ENCODE peak calls at places on chromosomes 6 and 20, in five cellular contexts. One of them, this sample, is unnamed.

GRCh38 chr6:147874322-147874721 is 365.8 kb downstream of the SAMD5 start:
- DNase-seq in pancreas: no peak
- DNase-seq in fibroblast of pulmonary artery: no peak
- DNase-seq in cardiac muscle cell: no peak
- DNase-seq in AG10803: no peak
- DNase-seq in this sample: no peak

GRCh38 chr6:87070750-87071149 is 24.2 kb downstream of the CGA start:
- DNase-seq in pancreas: no peak
- DNase-seq in fibroblast of pulmonary artery: no peak
- DNase-seq in cardiac muscle cell: no peak
- DNase-seq in AG10803: no peak
- DNase-seq in this sample: no peak

GRCh38 chr6:8243462-8243861 is 141.1 kb upstream of the EEF1E1 start:
- DNase-seq in pancreas: no peak
- DNase-seq in fibroblast of pulmonary artery: peak; percentile 44
- DNase-seq in cardiac muscle cell: no peak
- DNase-seq in AG10803: peak; percentile 13
- DNase-seq in this sample: no peak

GRCh38 chr20:45796336-45797070 is 4.7 kb downstream of the DNTTIP1 start:
- DNase-seq in pancreas: no peak
- DNase-seq in fibroblast of pulmonary artery: no peak
- DNase-seq in cardiac muscle cell: no peak
- DNase-seq in AG10803: no peak
- DNase-seq in this sample: no peak

GRCh38 chr6:161890133-161890833 is 616.4 kb upstream of the AGPAT4 start:
- DNase-seq in pancreas: no peak
- DNase-seq in fibroblast of pulmonary artery: no peak
- DNase-seq in cardiac muscle cell: no peak
- DNase-seq in AG10803: no peak
- DNase-seq in this sample: no peak

GRCh38 chr6:37168809-37169457 is 1.0 kb upstream of the PIM1 start:
- DNase-seq in pancreas: no peak
- DNase-seq in fibroblast of pulmonary artery: no peak
- DNase-seq in cardiac muscle cell: peak; percentile 40
- DNase-seq in AG10803: no peak
- DNase-seq in this sample: peak; percentile 86

GRCh38 chr6:111668410-111668809 is 62.7 kb upstream of the TRAF3IP2 start:
- DNase-seq in pancreas: no peak
- DNase-seq in fibroblast of pulmonary artery: no peak
- DNase-seq in cardiac muscle cell: no peak
- DNase-seq in AG10803: no peak
- DNase-seq in this sample: no peak

GRCh38 chr6:88614306-88614877 is 349.0 kb downstream of the RNGTT start:
- DNase-seq in pancreas: no peak
- DNase-seq in fibroblast of pulmonary artery: no peak
- DNase-seq in cardiac muscle cell: no peak
- DNase-seq in AG10803: no peak
- DNase-seq in this sample: no peak

GRCh38 chr6:101150226-101150625 is 243.3 kb upstream of the GRIK2 start:
- DNase-seq in pancreas: no peak
- DNase-seq in fibroblast of pulmonary artery: no peak
- DNase-seq in cardiac muscle cell: no peak
- DNase-seq in AG10803: no peak
- DNase-seq in this sample: no peak

GRCh38 chr6:111845441-111845871 is 27.8 kb downstream of the FYN start:
- DNase-seq in pancreas: no peak
- DNase-seq in fibroblast of pulmonary artery: peak; percentile 27
- DNase-seq in cardiac muscle cell: no peak
- DNase-seq in AG10803: no peak
- DNase-seq in this sample: peak; percentile 19

GRCh38 chr20:17870063-17870740 is 98.4 kb downstream of the SNX5 start:
- DNase-seq in pancreas: no peak
- DNase-seq in fibroblast of pulmonary artery: peak; percentile 40
- DNase-seq in cardiac muscle cell: no peak
- DNase-seq in AG10803: peak; percentile 63
- DNase-seq in this sample: peak; percentile 64

GRCh38 chr20:57089701-57090144 is 176.7 kb downstream of the BMP7 start:
- DNase-seq in pancreas: peak; percentile 92
- DNase-seq in fibroblast of pulmonary artery: peak; percentile 32
- DNase-seq in cardiac muscle cell: peak; percentile 87
- DNase-seq in AG10803: peak; percentile 30
- DNase-seq in this sample: peak; percentile 57

GRCh38 chr6:80636689-80637088 is 530.2 kb downstream of the BCKDHB start:
- DNase-seq in pancreas: no peak
- DNase-seq in fibroblast of pulmonary artery: no peak
- DNase-seq in cardiac muscle cell: no peak
- DNase-seq in AG10803: no peak
- DNase-seq in this sample: no peak

GRCh38 chr6:85460951-85461805 is 11.3 kb downstream of the NT5E start:
- DNase-seq in pancreas: no peak
- DNase-seq in fibroblast of pulmonary artery: peak; percentile 90
- DNase-seq in cardiac muscle cell: no peak
- DNase-seq in AG10803: peak; percentile 74
- DNase-seq in this sample: no peak

GRCh38 chr6:105121981-105122380 is 57.8 kb downstream of the POPDC3 start:
- DNase-seq in pancreas: no peak
- DNase-seq in fibroblast of pulmonary artery: no peak
- DNase-seq in cardiac muscle cell: no peak
- DNase-seq in AG10803: no peak
- DNase-seq in this sample: peak; percentile 14

GRCh38 chr6:21856096-21856825 is 262.7 kb downstream of the SOX4 start:
- DNase-seq in pancreas: no peak
- DNase-seq in fibroblast of pulmonary artery: peak; percentile 64
- DNase-seq in cardiac muscle cell: no peak
- DNase-seq in AG10803: peak; percentile 77
- DNase-seq in this sample: peak; percentile 38

GRCh38 chr6:19837511-19838441 is 606 bp downstream of the ID4 start:
- DNase-seq in pancreas: peak; percentile 81
- DNase-seq in fibroblast of pulmonary artery: peak; percentile 44
- DNase-seq in cardiac muscle cell: peak; percentile 66
- DNase-seq in AG10803: peak; percentile 40
- DNase-seq in this sample: peak; percentile 27

GRCh38 chr20:12594410-12595130 is 414.2 kb upstream of the SPTLC3 start:
- DNase-seq in pancreas: no peak
- DNase-seq in fibroblast of pulmonary artery: no peak
- DNase-seq in cardiac muscle cell: peak; percentile 52
- DNase-seq in AG10803: no peak
- DNase-seq in this sample: no peak

GRCh38 chr6:40152701-40153100 is 218.4 kb upstream of the MOCS1 start:
- DNase-seq in pancreas: no peak
- DNase-seq in fibroblast of pulmonary artery: no peak
- DNase-seq in cardiac muscle cell: no peak
- DNase-seq in AG10803: no peak
- DNase-seq in this sample: no peak

GRCh38 chr6:43171284-43172126 is 436 bp downstream of the SRF start:
- DNase-seq in pancreas: no peak
- DNase-seq in fibroblast of pulmonary artery: no peak
- DNase-seq in cardiac muscle cell: peak; percentile 56
- DNase-seq in AG10803: no peak
- DNase-seq in this sample: peak; percentile 47

GRCh38 chr6:151413372-151414145 is 22.2 kb upstream of the ZBTB2 start:
- DNase-seq in pancreas: no peak
- DNase-seq in fibroblast of pulmonary artery: no peak
- DNase-seq in cardiac muscle cell: no peak
- DNase-seq in AG10803: no peak
- DNase-seq in this sample: no peak

GRCh38 chr20:58893355-58894151 is 41.0 kb downstream of the GNAS start:
- DNase-seq in pancreas: no peak
- DNase-seq in fibroblast of pulmonary artery: no peak
- DNase-seq in cardiac muscle cell: no peak
- DNase-seq in AG10803: no peak
- DNase-seq in this sample: no peak

GRCh38 chr20:24695529-24696225 is 226.2 kb downstream of the SYNDIG1 start:
- DNase-seq in pancreas: no peak
- DNase-seq in fibroblast of pulmonary artery: no peak
- DNase-seq in cardiac muscle cell: no peak
- DNase-seq in AG10803: no peak
- DNase-seq in this sample: no peak

GRCh38 chr20:51318058-51318960 is 224.2 kb downstream of the NFATC2 start:
- DNase-seq in pancreas: peak; percentile 78
- DNase-seq in fibroblast of pulmonary artery: no peak
- DNase-seq in cardiac muscle cell: peak; percentile 84
- DNase-seq in AG10803: no peak
- DNase-seq in this sample: no peak

GRCh38 chr20:31322504-31322903 is 14.1 kb upstream of the DEFB116 start:
- DNase-seq in pancreas: no peak
- DNase-seq in fibroblast of pulmonary artery: no peak
- DNase-seq in cardiac muscle cell: no peak
- DNase-seq in AG10803: no peak
- DNase-seq in this sample: no peak

GRCh38 chr6:39054577-39055142 is 6.1 kb downstream of the GLP1R start:
- DNase-seq in pancreas: peak; percentile 74
- DNase-seq in fibroblast of pulmonary artery: no peak
- DNase-seq in cardiac muscle cell: no peak
- DNase-seq in AG10803: no peak
- DNase-seq in this sample: no peak

GRCh38 chr6:100904316-100904715 is 23.2 kb upstream of the ASCC3 start:
- DNase-seq in pancreas: no peak
- DNase-seq in fibroblast of pulmonary artery: no peak
- DNase-seq in cardiac muscle cell: no peak
- DNase-seq in AG10803: no peak
- DNase-seq in this sample: no peak

GRCh38 chr6:31948753-31949413 is 3.0 kb downstream of the CFB start:
- DNase-seq in pancreas: no peak
- DNase-seq in fibroblast of pulmonary artery: no peak
- DNase-seq in cardiac muscle cell: no peak
- DNase-seq in AG10803: no peak
- DNase-seq in this sample: peak; percentile 62

GRCh38 chr6:27214126-27214601 is 33.3 kb upstream of the PRSS16 start:
- DNase-seq in pancreas: no peak
- DNase-seq in fibroblast of pulmonary artery: no peak
- DNase-seq in cardiac muscle cell: no peak
- DNase-seq in AG10803: no peak
- DNase-seq in this sample: peak; percentile 9

GRCh38 chr6:27209659-27210269 is 37.7 kb upstream of the PRSS16 start:
- DNase-seq in pancreas: no peak
- DNase-seq in fibroblast of pulmonary artery: no peak
- DNase-seq in cardiac muscle cell: no peak
- DNase-seq in AG10803: no peak
- DNase-seq in this sample: no peak

GRCh38 chr6:27209167-27209566 is 38.3 kb upstream of the PRSS16 start:
- DNase-seq in pancreas: no peak
- DNase-seq in fibroblast of pulmonary artery: no peak
- DNase-seq in cardiac muscle cell: no peak
- DNase-seq in AG10803: no peak
- DNase-seq in this sample: no peak

GRCh38 chr6:27216874-27217273 is 30.6 kb upstream of the PRSS16 start:
- DNase-seq in pancreas: no peak
- DNase-seq in fibroblast of pulmonary artery: no peak
- DNase-seq in cardiac muscle cell: no peak
- DNase-seq in AG10803: no peak
- DNase-seq in this sample: no peak

GRCh38 chr6:27213544-27214125 is 33.9 kb upstream of the PRSS16 start:
- DNase-seq in pancreas: no peak
- DNase-seq in fibroblast of pulmonary artery: peak; percentile 12
- DNase-seq in cardiac muscle cell: no peak
- DNase-seq in AG10803: no peak
- DNase-seq in this sample: peak; percentile 44
- H3K4me3 ChIP-seq in pancreas: no peak overlapping the region
- H3K4me3 ChIP-seq in fibroblast of pulmonary artery: no peak overlapping the region
- H3K4me3 ChIP-seq in cardiac muscle cell: peak overlapping the region; percentile 17
- H3K4me3 ChIP-seq in AG10803: no peak overlapping the region
- H3K4me3 ChIP-seq in this sample: peak overlapping the region; percentile 17

GRCh38 chr20:62407221-62407992 is at the start of gene CABLES2:
- DNase-seq in pancreas: peak; percentile 96
- DNase-seq in fibroblast of pulmonary artery: peak; percentile 94
- DNase-seq in cardiac muscle cell: peak; percentile 96
- DNase-seq in AG10803: peak; percentile 93
- DNase-seq in this sample: peak; percentile 98
- TF ChIP-seq CTCF in pancreas: no peak
- TF ChIP-seq CTCF in fibroblast of pulmonary artery: no peak
- TF ChIP-seq CTCF in cardiac muscle cell: no peak
- TF ChIP-seq CTCF in AG10803: no peak
- TF ChIP-seq CTCF in this sample: no peak

DNA sequence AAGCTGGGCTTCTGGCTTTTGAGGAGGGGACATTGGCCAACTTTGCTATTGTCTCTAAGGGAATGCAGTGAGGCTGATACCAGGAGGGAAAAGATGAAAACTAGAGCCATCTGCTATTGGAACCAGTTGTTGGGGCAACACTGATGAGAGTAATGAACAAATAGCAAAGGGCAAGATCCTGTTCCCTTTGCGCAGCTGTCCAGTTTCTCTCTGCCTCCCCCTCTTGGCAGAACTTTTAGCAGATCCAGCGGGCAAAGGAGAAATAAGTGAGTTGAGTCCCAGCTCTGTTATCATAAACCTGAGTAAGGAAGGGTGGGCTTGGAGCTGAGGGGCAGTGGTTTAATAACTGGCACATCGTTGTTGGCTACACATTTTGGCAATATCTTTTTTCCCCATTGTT is 126.8 kb downstream of the AKAP7 start:
- DNase-seq in pancreas: no peak
- DNase-seq in fibroblast of pulmonary artery: no peak
- DNase-seq in cardiac muscle cell: no peak
- DNase-seq in AG10803: no peak
- DNase-seq in this sample: no peak
- H3K4me3 ChIP-seq in pancreas: no peak overlapping the region
- H3K4me3 ChIP-seq in fibroblast of pulmonary artery: no peak overlapping the region
- H3K4me3 ChIP-seq in cardiac muscle cell: no peak overlapping the region
- H3K4me3 ChIP-seq in AG10803: no peak overlapping the region
- H3K4me3 ChIP-seq in this sample: no peak overlapping the region

GRCh38 chr20:62861732-62862336 is at the start of gene TCFL5:
- DNase-seq in pancreas: peak; percentile 100
- DNase-seq in fibroblast of pulmonary artery: peak; percentile 89
- DNase-seq in cardiac muscle cell: peak; percentile 88
- DNase-seq in AG10803: peak; percentile 79
- DNase-seq in this sample: peak; percentile 84

GRCh38 chr20:62859721-62860120 is 1.9 kb downstream of the TCFL5 start:
- DNase-seq in pancreas: peak; percentile 17
- DNase-seq in fibroblast of pulmonary artery: no peak
- DNase-seq in cardiac muscle cell: no peak
- DNase-seq in AG10803: no peak
- DNase-seq in this sample: no peak

GRCh38 chr20:62858059-62858458 is 3.6 kb downstream of the TCFL5 start:
- DNase-seq in pancreas: peak; percentile 27
- DNase-seq in fibroblast of pulmonary artery: no peak
- DNase-seq in cardiac muscle cell: no peak
- DNase-seq in AG10803: no peak
- DNase-seq in this sample: no peak

GRCh38 chr20:62860924-62861691 is 514 bp downstream of the TCFL5 start:
- DNase-seq in pancreas: peak; percentile 67
- DNase-seq in fibroblast of pulmonary artery: no peak
- DNase-seq in cardiac muscle cell: peak; percentile 30
- DNase-seq in AG10803: peak; percentile 20
- DNase-seq in this sample: no peak

DNA sequence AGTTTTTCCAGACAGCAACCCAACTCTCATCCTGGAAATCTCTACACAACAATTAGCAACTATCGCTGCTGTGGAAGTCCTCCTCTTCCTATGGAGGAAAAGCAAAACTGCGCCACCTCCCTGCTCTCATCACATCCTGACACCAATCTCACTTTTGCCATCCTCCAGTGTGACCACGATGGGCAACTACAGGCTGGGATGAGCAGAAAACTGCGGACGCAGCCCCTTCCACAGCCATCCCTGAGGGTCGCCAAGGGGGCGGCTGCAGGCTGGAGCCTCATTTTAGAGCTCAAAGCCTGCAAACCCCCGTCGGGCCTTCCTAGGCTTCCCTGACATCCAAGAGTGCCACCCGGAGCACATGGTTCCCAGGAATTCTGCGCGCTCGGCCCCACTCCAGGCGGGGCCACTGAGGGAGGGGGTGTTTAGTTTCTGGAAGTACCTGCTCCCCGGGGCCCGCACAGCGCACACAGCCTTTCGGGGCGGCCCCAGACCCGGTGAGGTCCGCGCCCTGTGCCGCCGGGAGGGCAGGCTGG is 1.2 kb downstream of the TCFL5 start:
- DNase-seq in pancreas: peak; percentile 63
- DNase-seq in fibroblast of pulmonary artery: peak; percentile 39
- DNase-seq in cardiac muscle cell: no peak
- DNase-seq in AG10803: peak; percentile 40
- DNase-seq in this sample: peak; percentile 65
- TF ChIP-seq CTCF in pancreas: no peak
- TF ChIP-seq CTCF in fibroblast of pulmonary artery: peak; percentile 26
- TF ChIP-seq CTCF in cardiac muscle cell: peak; percentile 28
- TF ChIP-seq CTCF in AG10803: peak; percentile 33
- TF ChIP-seq CTCF in this sample: no peak

This sample was measured in foreskin fibroblast.